ENCODE peak calls at places on chromosomes 13 and 19, in four cellular contexts. D, F, Y and A are unnamed samples.
A peak's percentile ranks its signal among the peaks of the same experiment; 100 is the strongest.

GRCh38 chr19:30682576-30683536 is 310.7 kb downstream of the ZNF536 start:
- DNase-seq in D (peak; percentile 29), F (no peak), Y (peak; percentile 14), A (no peak)

GRCh38 chr13:67226686-67227085 is 3.5 kb downstream of the PCDH9 start:
- DNase-seq in D (no peak), F (no peak), Y (no peak), A (no peak)

GRCh38 chr13:23359882-23360281 is 73.6 kb downstream of the SACS start:
- DNase-seq in D (no peak), F (no peak), Y (no peak), A (no peak)

GRCh38 chr19:47427241-47428176 is 8.2 kb upstream of the MEIS3 start:
- DNase-seq in D (peak; percentile 57), F (no peak), Y (no peak), A (no peak)

GRCh38 chr13:44384778-44385177 is 11.2 kb downstream of the SERP2 start:
- DNase-seq in D (no peak), F (no peak), Y (no peak), A (no peak)

GRCh38 chr13:27861165-27861564 is 58.6 kb upstream of the PDX1 start:
- DNase-seq in D (no peak), F (no peak), Y (no peak), A (no peak)

GRCh38 chr13:29924482-29924884 is 74.1 kb upstream of the UBL3 start:
- DNase-seq in D (no peak), F (no peak), Y (no peak), A (no peak)

GRCh38 chr19:42197375-42197817 is 20.1 kb downstream of the DEDD2 start:
- DNase-seq in D (no peak), F (no peak), Y (no peak), A (no peak)

GRCh38 chr19:42246143-42246868 is 3.9 kb upstream of the GSK3A start:
- DNase-seq in D (no peak), F (peak; percentile 90), Y (peak; percentile 55), A (peak; percentile 93)

GRCh38 chr13:107835339-107836018 is 379.9 kb downstream of the LIG4 start:
- DNase-seq in D (no peak), F (no peak), Y (no peak), A (no peak)

GRCh38 chr19:1089891-1090290 is 5.3 kb downstream of the POLR2E start:
- DNase-seq in D (no peak), F (no peak), Y (no peak), A (no peak)

GRCh38 chr19:40671404-40671803 is 19.0 kb downstream of the NUMBL start:
- DNase-seq in D (no peak), F (no peak), Y (no peak), A (no peak)

GRCh38 chr19:9584073-9584833 is at the start of gene ZNF121:
- DNase-seq in D (peak; percentile 65), F (peak; percentile 88), Y (peak; percentile 19), A (peak; percentile 98)

GRCh38 chr13:40562975-40563349 is 103.5 kb downstream of the FOXO1 start:
- DNase-seq in D (no peak), F (no peak), Y (no peak), A (no peak)

GRCh38 chr13:101267656-101268055 is 148.7 kb downstream of the NALCN start:
- DNase-seq in D (no peak), F (no peak), Y (no peak), A (no peak)

GRCh38 chr13:108437496-108437895 is 168.0 kb downstream of the TNFSF13B start:
- DNase-seq in D (no peak), F (no peak), Y (no peak), A (no peak)

GRCh38 chr19:3589439-3589838 is 4.2 kb downstream of the GIPC3 start:
- DNase-seq in D (no peak), F (no peak), Y (no peak), A (no peak)

GRCh38 chr19:3586707-3587346 is 1.5 kb downstream of the GIPC3 start:
- DNase-seq in D (no peak), F (no peak), Y (no peak), A (no peak)

GRCh38 chr19:3589949-3590348 is 4.7 kb downstream of the GIPC3 start:
- DNase-seq in D (no peak), F (no peak), Y (no peak), A (no peak)

GRCh38 chr19:3585301-3586123 is at the start of gene GIPC3:
- DNase-seq in D (peak; percentile 8), F (no peak), Y (no peak), A (no peak)

GRCh38 chr19:3586124-3586626 is 897 bp downstream of the GIPC3 start:
- DNase-seq in D (peak; percentile 37), F (no peak), Y (no peak), A (no peak)
- TF ChIP-seq CTCF in D (peak; percentile 79), F (peak; percentile 59), Y (peak; percentile 68), A (peak; percentile 64)

GRCh38 chr19:22604571-22605274 is 29.4 kb upstream of the ZNF492 start:
- DNase-seq in D (no peak), F (peak; percentile 64), Y (no peak), A (peak; percentile 90)

GRCh38 chr19:22600690-22601648 is 33.2 kb upstream of the ZNF492 start:
- DNase-seq in D (no peak), F (no peak), Y (no peak), A (peak; percentile 89)

GRCh38 chr19:22603518-22604440 is 30.3 kb upstream of the ZNF492 start:
- DNase-seq in D (no peak), F (no peak), Y (no peak), A (peak; percentile 60)

GRCh38 chr19:22601906-22602630 is 32.1 kb upstream of the ZNF492 start:
- DNase-seq in D (no peak), F (no peak), Y (no peak), A (peak; percentile 74)

GRCh38 chr19:22602631-22603272 is 31.4 kb upstream of the ZNF492 start:
- DNase-seq in D (no peak), F (peak; percentile 61), Y (no peak), A (peak; percentile 88)
- TF ChIP-seq CTCF in D (no peak), F (no peak), Y (no peak), A (no peak)

GRCh38 chr19:53019684-53020083 is 6.0 kb downstream of the ERVV-1 start:
- DNase-seq in D (no peak), F (no peak), Y (no peak), A (no peak)
- TF ChIP-seq CTCF in D (no peak), F (no peak), Y (no peak), A (no peak)

GRCh38 chr19:11254662-11255061 is 7.7 kb downstream of the DOCK6 start:
- DNase-seq in D (no peak), F (no peak), Y (no peak), A (no peak)
- TF ChIP-seq CTCF in D (no peak), F (no peak), Y (no peak), A (no peak)

DNA sequence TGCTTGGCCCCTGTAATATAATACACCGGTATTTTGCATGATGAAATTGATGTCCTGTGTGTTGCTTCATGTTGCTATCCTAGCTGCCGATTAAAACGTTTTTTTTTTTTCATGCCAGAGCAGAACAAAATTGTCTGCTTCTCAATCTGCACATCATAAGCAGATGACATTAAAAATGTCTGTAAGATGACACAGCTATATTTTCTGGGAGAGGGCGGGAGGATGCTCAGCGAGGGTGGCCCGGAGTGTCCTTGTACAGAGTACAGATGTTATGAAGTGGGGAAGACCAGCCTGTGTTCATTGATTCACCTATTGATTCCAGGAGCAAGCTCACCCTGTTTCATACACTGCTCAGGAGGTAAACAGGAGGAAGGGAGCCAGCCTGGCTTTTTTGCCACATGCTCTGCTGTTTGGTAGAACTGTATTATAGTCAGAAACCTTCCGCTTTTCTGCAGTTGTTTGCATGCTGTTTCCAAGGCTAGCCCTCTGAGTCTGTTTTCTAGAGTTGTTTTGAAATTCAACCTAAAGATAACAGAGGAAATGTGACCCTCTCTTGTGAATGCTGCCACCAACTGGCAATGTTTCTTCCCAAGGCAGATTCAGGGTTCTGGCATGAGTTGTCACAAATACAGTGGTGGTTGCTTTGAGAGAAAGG is 4.7 kb upstream of the IRS2 start:
- DNase-seq in D (peak; percentile 20), F (no peak), Y (no peak), A (peak; percentile 72)
- TF ChIP-seq CTCF in D (peak; percentile 69), F (no peak), Y (no peak), A (peak; percentile 31)

GRCh38 chr19:28700176-28700575 is 512.8 kb downstream of the UQCRFS1 start:
- DNase-seq in D (no peak), F (no peak), Y (no peak), A (no peak)

GRCh38 chr19:28691683-28692082 is 521.3 kb downstream of the UQCRFS1 start:
- DNase-seq in D (no peak), F (no peak), Y (no peak), A (no peak)

GRCh38 chr19:28697308-28697707 is 515.6 kb downstream of the UQCRFS1 start:
- DNase-seq in D (no peak), F (no peak), Y (no peak), A (no peak)

GRCh38 chr19:28694812-28695211 is 518.1 kb downstream of the UQCRFS1 start:
- DNase-seq in D (no peak), F (no peak), Y (no peak), A (no peak)
- TF ChIP-seq CTCF in D (no peak), F (no peak), Y (no peak), A (no peak)

GRCh38 chr19:13762635-13763235 is 1.6 kb upstream of the MRI1 start:
- DNase-seq in D (no peak), F (no peak), Y (no peak), A (no peak)

GRCh38 chr19:13764101-13764807 is at the start of gene MRI1:
- DNase-seq in D (peak; percentile 69), F (peak; percentile 87), Y (peak; percentile 29), A (peak; percentile 93)

GRCh38 chr19:13758795-13759194 is 5.5 kb upstream of the MRI1 start:
- DNase-seq in D (no peak), F (no peak), Y (no peak), A (no peak)

GRCh38 chr19:13763300-13763699 is 1.0 kb upstream of the MRI1 start:
- DNase-seq in D (no peak), F (no peak), Y (no peak), A (no peak)

DNA sequence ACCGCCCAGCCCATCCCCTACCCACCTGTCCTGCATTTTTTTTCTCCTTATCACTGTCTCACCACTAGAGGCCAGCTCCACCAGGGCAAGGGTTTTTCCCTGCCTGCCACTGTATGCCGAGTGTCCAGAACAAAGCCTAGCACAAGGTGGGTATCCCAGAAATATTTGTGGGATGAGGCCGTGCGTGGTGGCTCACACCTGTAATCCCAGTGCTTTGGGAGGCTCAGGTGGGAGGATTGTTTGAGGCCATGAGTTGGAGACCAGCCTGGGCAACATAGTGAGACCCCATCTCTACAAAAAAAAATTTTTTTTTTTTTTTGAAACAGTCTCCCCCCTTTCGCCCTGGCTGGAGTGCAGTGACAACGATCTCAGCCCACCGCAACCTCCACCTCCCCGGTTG is 2.9 kb upstream of the MRI1 start:
- DNase-seq in D (no peak), F (no peak), Y (no peak), A (no peak)
- TF ChIP-seq CTCF in D (no peak), F (no peak), Y (no peak), A (no peak)